ENCODE peak calls at places on chromosomes 1 and 21, in seven cellular contexts. C is sigmoid colon, B is choroid plexus epithelial cell, Z is fibroblast of villous mesenchyme, G is Panc1, P is cardiac fibroblast, V is tibial nerve. J is an unnamed sample.

GRCh38 chr21:36073181-36073580 is 3.4 kb downstream of the CBR1 start:
- DNase-seq in G (no peak), Z (no peak), V (no peak), C (no peak), P (no peak), B (no peak), J (no peak)

GRCh38 chr1:166197597-166197996 is 30.8 kb upstream of the FAM78B start:
- DNase-seq in P (no peak), G (no peak), Z (no peak), C (no peak), B (no peak), V (no peak), J (no peak)

GRCh38 chr1:71196685-71197084 is 115.8 kb upstream of the ZRANB2 start:
- DNase-seq in Z (peak), G (no peak), B (peak), P (peak), V (no peak), C (no peak), J (peak)

GRCh38 chr21:37958493-37958892 is 42.2 kb upstream of the KCNJ6 start:
- DNase-seq in V (no peak), G (no peak), B (no peak), P (no peak), Z (no peak), C (no peak), J (no peak)

GRCh38 chr21:26637346-26637745 is 64.3 kb upstream of the CYYR1 start:
- DNase-seq in V (no peak), B (peak), P (no peak), G (no peak), Z (no peak), C (no peak), J (peak)

GRCh38 chr1:214108097-214108446 is 120.3 kb downstream of the PROX1 start:
- DNase-seq in C (no peak), P (no peak), Z (no peak), V (no peak), B (no peak), G (no peak), J (no peak)

GRCh38 chr1:10724948-10725852 is 71.2 kb downstream of the CASZ1 start:
- DNase-seq in B (peak), G (no peak), Z (peak), C (peak), V (no peak), P (peak), J (no peak)

GRCh38 chr1:172845371-172845770 is 186.5 kb downstream of the FASLG start:
- DNase-seq in Z (peak), P (peak), B (peak), V (no peak), G (no peak), C (no peak), J (no peak)

GRCh38 chr1:89699451-89699986 is 66.6 kb downstream of the LRRC8C start:
- DNase-seq in G (no peak), P (no peak), V (no peak), C (no peak), B (no peak), Z (no peak), J (no peak)

GRCh38 chr1:10528066-10529014 is 53.6 kb downstream of the PEX14 start:
- DNase-seq in P (peak), V (no peak), C (peak), G (peak), B (peak), Z (peak), J (peak)

GRCh38 chr1:159562680-159563079 is 24.9 kb upstream of the APCS start:
- DNase-seq in Z (no peak), V (no peak), P (no peak), G (no peak), C (no peak), B (no peak), J (no peak)

GRCh38 chr1:10210841-10211804 is 753 bp downstream of the KIF1B start:
- DNase-seq in G (no peak), V (peak), Z (peak), B (peak), C (peak), P (peak), J (peak)

DNA sequence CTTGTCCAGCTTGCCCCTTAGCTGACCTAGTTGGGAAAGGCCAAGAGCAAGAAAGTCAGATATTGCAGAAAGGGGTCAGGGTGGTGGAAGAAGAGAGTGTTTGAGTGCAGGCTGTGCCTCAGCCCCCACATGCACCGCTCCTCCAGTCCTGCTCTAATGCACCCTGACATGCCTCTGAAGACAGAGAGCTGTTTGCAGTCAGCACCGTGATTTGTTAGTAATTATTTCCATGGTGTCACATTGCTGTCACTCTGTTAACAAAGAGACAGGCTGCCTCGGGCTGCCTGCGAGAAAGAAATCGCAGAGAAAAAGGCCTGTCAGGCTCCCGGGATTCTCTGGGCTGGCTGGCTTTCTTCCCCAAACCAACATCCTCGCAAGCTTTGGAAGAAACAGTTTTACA is 58.3 kb downstream of the ERI3 start:
- DNase-seq in B (no peak), G (no peak), V (no peak), C (peak), Z (no peak), P (no peak), J (no peak)
- H3K4me3 ChIP-seq in B (no peak), G (no peak), V (no peak), C (no peak), Z (no peak), P (no peak), J (no peak)

GRCh38 chr21:25561668-25562641 is 45.3 kb downstream of the MRPL39 start:
- DNase-seq in P (peak), C (peak), B (peak), G (no peak), Z (peak), V (no peak), J (peak)
- TF ChIP-seq CTCF in P (peak), C (no peak), B (peak), G (peak), Z (peak), V (no peak), J (peak)

DNA sequence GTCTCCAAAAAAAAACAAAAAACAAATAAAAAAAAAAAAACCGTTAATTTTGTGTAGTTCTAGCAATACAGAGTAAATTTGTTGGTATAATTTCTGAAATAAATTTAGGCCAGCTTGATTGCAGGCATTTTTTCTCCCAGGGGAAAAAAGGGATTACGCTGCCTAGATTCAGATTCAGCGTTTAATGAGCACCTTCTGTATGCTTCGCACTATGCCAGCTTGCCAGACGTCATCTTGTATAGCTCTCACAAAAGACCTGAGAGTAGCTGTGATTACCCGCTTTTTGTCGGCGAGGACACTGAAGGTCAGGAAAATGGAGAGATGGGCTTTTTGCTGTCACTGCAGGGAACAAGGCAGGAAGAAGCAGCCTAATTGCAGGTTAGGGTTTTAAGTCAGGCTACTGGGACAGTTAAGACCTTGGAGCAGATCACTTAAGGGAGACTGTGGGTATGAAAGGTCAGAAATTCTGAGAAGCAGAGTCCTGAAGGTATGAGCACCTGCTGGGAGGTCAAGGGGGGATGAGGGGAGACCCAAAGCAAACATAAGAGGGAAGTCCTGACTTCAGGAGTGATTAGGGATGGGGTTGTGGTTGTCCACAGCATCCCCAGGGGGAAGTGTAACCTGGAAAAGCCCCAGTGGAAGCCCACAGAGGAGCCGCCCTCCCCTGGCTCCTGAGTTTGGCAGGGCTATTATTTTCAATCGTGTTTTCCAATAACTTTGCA is 39.0 kb downstream of the TMCC2 start:
- DNase-seq in B (no peak), C (no peak), P (no peak), V (no peak), G (no peak), Z (no peak), J (no peak)
- H3K4me3 ChIP-seq in B (no peak), C (no peak), P (no peak), V (no peak), G (no peak), Z (no peak), J (no peak)

DNA sequence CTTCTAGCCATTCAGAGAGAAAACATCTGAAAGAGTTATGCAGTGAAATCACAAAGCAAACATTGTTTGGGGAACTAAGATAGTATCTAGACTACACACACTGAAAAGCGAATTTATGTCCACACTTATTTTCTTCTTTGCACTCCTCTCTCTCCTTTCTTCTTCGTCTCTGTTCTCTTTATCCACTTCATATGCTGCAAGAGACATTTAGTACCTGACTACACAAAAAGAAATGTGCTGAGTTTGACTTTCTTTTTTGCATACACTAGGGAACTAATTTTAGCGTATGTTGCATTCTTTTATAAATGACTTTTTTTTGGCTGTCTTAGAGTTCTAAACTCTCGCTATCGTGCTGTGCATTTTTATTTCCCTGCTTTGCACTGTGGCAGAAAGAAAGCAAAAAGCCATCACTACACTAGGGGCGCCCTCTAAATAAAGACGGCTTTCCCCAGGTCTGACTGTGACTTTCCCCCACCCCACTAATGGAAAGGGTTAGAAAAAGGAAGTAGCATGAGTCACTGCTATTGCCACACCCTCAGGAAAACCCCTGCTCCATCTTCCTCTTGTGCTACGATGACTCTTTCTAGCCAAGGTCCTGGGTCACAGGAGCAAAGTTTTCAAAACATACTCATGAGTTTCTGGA is 65.7 kb downstream of the MAP3K7CL start:
- DNase-seq in B (peak), P (peak), C (peak), G (peak), Z (peak), V (no peak), J (peak)
- TF ChIP-seq CTCF in B (peak), P (peak), C (no peak), G (peak), Z (peak), V (no peak), J (peak)

DNA sequence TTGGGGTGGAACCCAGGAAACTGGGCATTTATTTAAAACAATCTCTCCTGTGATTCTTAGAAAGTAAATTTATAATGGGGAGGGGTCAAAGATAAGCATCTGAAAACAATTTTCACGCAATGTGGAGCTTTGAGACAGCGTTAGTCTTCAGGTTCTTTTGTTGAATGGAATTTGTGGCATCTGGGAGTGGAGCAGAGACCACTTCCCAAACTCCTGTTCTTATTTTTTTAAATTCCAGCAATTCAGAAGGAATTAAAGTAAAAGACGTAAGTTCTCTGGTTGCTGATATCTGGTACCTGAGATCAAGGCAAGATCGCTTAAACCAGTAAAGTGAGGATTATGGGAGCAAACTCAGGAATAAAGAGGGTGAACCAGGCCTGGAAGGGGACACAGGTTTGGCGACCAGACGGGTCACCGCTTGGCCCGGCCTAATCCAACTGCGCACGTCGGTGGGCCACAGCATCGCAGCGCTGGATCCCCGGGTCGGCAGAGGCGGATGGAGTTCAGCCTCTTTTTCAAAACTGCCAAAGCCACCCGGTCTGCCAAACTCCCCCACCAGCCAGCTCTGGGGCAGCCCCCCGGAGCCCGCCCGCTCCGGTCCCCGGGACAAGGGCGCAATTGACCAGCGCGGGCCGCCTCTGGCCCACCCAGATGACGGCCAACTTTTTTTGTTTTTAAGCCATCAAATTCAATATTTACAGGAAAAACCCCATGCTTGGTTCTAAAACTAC is 754 bp upstream of the PDPN start:
- DNase-seq in B (no peak), C (no peak), Z (no peak), G (no peak), P (no peak), V (no peak), J (no peak)
- H3K4me3 ChIP-seq in B (no peak), C (peak), Z (peak), G (no peak), P (no peak), V (no peak), J (no peak)

GRCh38 chr21:39581414-39581813 is 31.3 kb upstream of the B3GALT5 start:
- DNase-seq in G (no peak), V (no peak), Z (no peak), B (no peak), P (no peak), C (no peak), J (no peak)
- TF ChIP-seq CTCF in G (no peak), V (no peak), Z (no peak), B (no peak), P (no peak), C (no peak), J (no peak)

GRCh38 chr1:43947061-43947889 is 525 bp downstream of the IPO13 start:
- DNase-seq in P (no peak), V (no peak), G (no peak), C (no peak), Z (no peak), B (no peak), J (no peak)

GRCh38 chr1:43946244-43947060 is at the start of gene IPO13:
- DNase-seq in B (peak), C (peak), P (peak), V (peak), Z (peak), G (peak), J (peak)

GRCh38 chr1:43944860-43945259 is 1.9 kb upstream of the IPO13 start:
- DNase-seq in P (no peak), B (no peak), Z (no peak), C (no peak), G (no peak), V (no peak), J (no peak)

GRCh38 chr1:43947890-43948437 is 1.2 kb downstream of the IPO13 start:
- DNase-seq in V (no peak), C (no peak), B (no peak), P (no peak), Z (no peak), G (no peak), J (no peak)

GRCh38 chr1:43945898-43946243 is 879 bp upstream of the IPO13 start:
- DNase-seq in G (no peak), C (no peak), B (no peak), V (no peak), P (no peak), Z (no peak), J (no peak)
- H3K4me3 ChIP-seq in G (peak), C (peak), B (peak), V (peak), P (peak), Z (peak), J (peak)

DNA sequence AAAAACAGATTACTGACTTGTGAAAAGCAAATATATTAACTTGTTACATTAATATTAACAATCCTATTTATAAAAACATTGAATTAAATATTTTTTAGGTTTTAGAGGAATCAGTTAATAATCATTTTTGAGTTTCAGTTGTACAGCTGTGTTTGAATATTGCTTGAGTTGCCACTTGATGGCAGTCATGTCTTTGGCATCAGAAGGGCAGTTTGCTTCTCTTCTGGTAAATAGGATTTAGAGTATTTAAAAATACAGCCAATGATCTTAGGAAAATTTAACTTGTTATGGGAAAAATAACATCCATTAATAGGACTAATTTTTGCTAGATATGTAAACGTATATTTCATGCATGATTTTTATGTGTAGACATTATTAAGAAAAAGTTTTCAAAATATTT is 234.1 kb downstream of the NCAM2 start:
- DNase-seq in Z (peak), C (no peak), G (peak), V (no peak), P (peak), B (peak), J (peak)
- TF ChIP-seq CTCF in Z (peak), C (no peak), G (peak), V (peak), P (peak), B (peak), J (no peak)

DNA sequence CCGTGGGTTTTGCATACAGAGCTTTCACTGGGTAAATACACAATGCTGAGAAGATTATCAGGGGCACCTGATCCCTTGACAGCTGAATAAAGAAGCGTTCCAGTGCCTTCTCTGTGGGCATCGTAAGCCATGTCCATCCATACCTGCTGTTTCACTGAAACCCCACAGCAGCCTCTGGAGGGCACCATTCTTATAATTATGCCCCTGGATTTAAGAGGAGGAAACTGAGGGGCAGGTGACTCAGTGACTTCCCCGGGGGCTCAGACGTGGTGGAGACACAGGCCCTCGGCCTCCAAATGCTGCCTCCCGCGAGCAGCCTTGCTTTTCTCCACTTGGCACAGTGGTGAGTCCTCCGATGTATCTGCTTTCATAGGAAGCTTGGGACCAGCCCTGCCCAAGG is 56.7 kb downstream of the B3GALT5 start:
- DNase-seq in C (no peak), P (no peak), Z (no peak), G (no peak), V (no peak), B (no peak), J (no peak)
- H3K4me3 ChIP-seq in C (no peak), P (no peak), Z (no peak), G (no peak), V (no peak), B (no peak), J (no peak)

GRCh38 chr1:197807216-197807615 is 31.9 kb upstream of the DENND1B start:
- DNase-seq in Z (no peak), B (no peak), G (no peak), V (no peak), P (no peak), C (no peak), J (no peak)
- TF ChIP-seq CTCF in Z (no peak), B (no peak), G (no peak), V (no peak), P (no peak), C (no peak), J (no peak)

J was measured in epithelial cell of esophagus.